ENCODE peak calls at places on chromosomes 16 and 17, in ten cellular contexts. One of them, this sample, is unnamed.

GRCh38 chr16:80583466-80583865 is 42.7 kb downstream of the DYNLRB2 start:
- DNase-seq in IMR-90: peak; percentile 59
- DNase-seq in left ventricle myocardium inferior: peak; percentile 19
- DNase-seq in esophagus squamous epithelium: no peak
- DNase-seq in cardiac muscle cell: peak; percentile 59
- DNase-seq in CD4-positive, alpha-beta T cell: no peak
- DNase-seq in GM12865: peak; percentile 68
- DNase-seq in body of pancreas: no peak
- DNase-seq in epithelial cell of esophagus: peak; percentile 5
- DNase-seq in AG04450: no peak
- DNase-seq in this sample: no peak

GRCh38 chr16:88810166-88810867 is 1.4 kb downstream of the APRT start:
- DNase-seq in epithelial cell of esophagus: peak; percentile 41
- DNase-seq in GM12865: peak; percentile 64
- DNase-seq in esophagus squamous epithelium: no peak
- DNase-seq in left ventricle myocardium inferior: no peak
- DNase-seq in cardiac muscle cell: no peak
- DNase-seq in AG04450: no peak
- DNase-seq in body of pancreas: no peak
- DNase-seq in IMR-90: no peak
- DNase-seq in CD4-positive, alpha-beta T cell: no peak
- DNase-seq in this sample: no peak

GRCh38 chr17:28950017-28950751 is 1.1 kb downstream of the PHF12 start:
- DNase-seq in body of pancreas: peak; percentile 51
- DNase-seq in AG04450: no peak
- DNase-seq in GM12865: peak; percentile 66
- DNase-seq in IMR-90: peak; percentile 39
- DNase-seq in cardiac muscle cell: peak; percentile 54
- DNase-seq in left ventricle myocardium inferior: peak; percentile 43
- DNase-seq in CD4-positive, alpha-beta T cell: peak; percentile 56
- DNase-seq in esophagus squamous epithelium: no peak
- DNase-seq in epithelial cell of esophagus: no peak
- DNase-seq in this sample: peak; percentile 32

GRCh38 chr16:5619314-5619713 is 521.7 kb upstream of the EEF2KMT start:
- DNase-seq in CD4-positive, alpha-beta T cell: no peak
- DNase-seq in epithelial cell of esophagus: no peak
- DNase-seq in left ventricle myocardium inferior: no peak
- DNase-seq in GM12865: no peak
- DNase-seq in esophagus squamous epithelium: no peak
- DNase-seq in body of pancreas: no peak
- DNase-seq in AG04450: no peak
- DNase-seq in IMR-90: no peak
- DNase-seq in cardiac muscle cell: no peak
- DNase-seq in this sample: no peak

GRCh38 chr17:72134560-72135399 is 14.0 kb downstream of the SOX9 start:
- DNase-seq in AG04450: no peak
- DNase-seq in CD4-positive, alpha-beta T cell: no peak
- DNase-seq in GM12865: no peak
- DNase-seq in body of pancreas: no peak
- DNase-seq in epithelial cell of esophagus: no peak
- DNase-seq in cardiac muscle cell: peak; percentile 58
- DNase-seq in esophagus squamous epithelium: no peak
- DNase-seq in left ventricle myocardium inferior: no peak
- DNase-seq in IMR-90: peak; percentile 82
- DNase-seq in this sample: no peak

GRCh38 chr16:46649571-46649970 is 28.4 kb upstream of the SHCBP1 start:
- DNase-seq in GM12865: no peak
- DNase-seq in CD4-positive, alpha-beta T cell: no peak
- DNase-seq in left ventricle myocardium inferior: peak; percentile 51
- DNase-seq in esophagus squamous epithelium: no peak
- DNase-seq in epithelial cell of esophagus: no peak
- DNase-seq in body of pancreas: peak; percentile 43
- DNase-seq in cardiac muscle cell: peak; percentile 70
- DNase-seq in AG04450: no peak
- DNase-seq in IMR-90: peak; percentile 51
- DNase-seq in this sample: no peak

GRCh38 chr17:12342609-12343248 is 322.1 kb downstream of the MAP2K4 start:
- DNase-seq in esophagus squamous epithelium: no peak
- DNase-seq in IMR-90: no peak
- DNase-seq in body of pancreas: no peak
- DNase-seq in left ventricle myocardium inferior: no peak
- DNase-seq in cardiac muscle cell: peak; percentile 2
- DNase-seq in AG04450: no peak
- DNase-seq in epithelial cell of esophagus: peak; percentile 5
- DNase-seq in CD4-positive, alpha-beta T cell: no peak
- DNase-seq in GM12865: peak; percentile 61
- DNase-seq in this sample: peak; percentile 52

GRCh38 chr16:23469814-23470213 is 16.8 kb upstream of the COG7 start:
- DNase-seq in IMR-90: peak; percentile 54
- DNase-seq in body of pancreas: peak; percentile 55
- DNase-seq in GM12865: no peak
- DNase-seq in cardiac muscle cell: peak; percentile 7
- DNase-seq in left ventricle myocardium inferior: no peak
- DNase-seq in esophagus squamous epithelium: no peak
- DNase-seq in AG04450: no peak
- DNase-seq in epithelial cell of esophagus: peak; percentile 88
- DNase-seq in CD4-positive, alpha-beta T cell: no peak
- DNase-seq in this sample: no peak

GRCh38 chr17:72022328-72022727 is 98.5 kb upstream of the SOX9 start:
- DNase-seq in epithelial cell of esophagus: no peak
- DNase-seq in left ventricle myocardium inferior: no peak
- DNase-seq in AG04450: no peak
- DNase-seq in CD4-positive, alpha-beta T cell: no peak
- DNase-seq in GM12865: peak; percentile 49
- DNase-seq in IMR-90: no peak
- DNase-seq in esophagus squamous epithelium: no peak
- DNase-seq in body of pancreas: no peak
- DNase-seq in cardiac muscle cell: no peak
- DNase-seq in this sample: no peak

GRCh38 chr16:59342669-59343068 is 608.6 kb upstream of the GOT2 start:
- DNase-seq in IMR-90: no peak
- DNase-seq in body of pancreas: no peak
- DNase-seq in GM12865: no peak
- DNase-seq in cardiac muscle cell: no peak
- DNase-seq in left ventricle myocardium inferior: no peak
- DNase-seq in esophagus squamous epithelium: no peak
- DNase-seq in epithelial cell of esophagus: peak; percentile 21
- DNase-seq in AG04450: no peak
- DNase-seq in CD4-positive, alpha-beta T cell: no peak
- DNase-seq in this sample: no peak

GRCh38 chr17:82257473-82257872 is 16.0 kb downstream of the CSNK1D start:
- DNase-seq in IMR-90: no peak
- DNase-seq in cardiac muscle cell: peak; percentile 47
- DNase-seq in GM12865: no peak
- DNase-seq in epithelial cell of esophagus: peak; percentile 56
- DNase-seq in esophagus squamous epithelium: no peak
- DNase-seq in body of pancreas: no peak
- DNase-seq in CD4-positive, alpha-beta T cell: peak; percentile 50
- DNase-seq in AG04450: no peak
- DNase-seq in left ventricle myocardium inferior: no peak
- DNase-seq in this sample: no peak

GRCh38 chr17:68801564-68801963 is 153.6 kb downstream of the ABCA8 start:
- DNase-seq in GM12865: no peak
- DNase-seq in epithelial cell of esophagus: no peak
- DNase-seq in left ventricle myocardium inferior: no peak
- DNase-seq in AG04450: no peak
- DNase-seq in esophagus squamous epithelium: no peak
- DNase-seq in CD4-positive, alpha-beta T cell: no peak
- DNase-seq in body of pancreas: no peak
- DNase-seq in IMR-90: no peak
- DNase-seq in cardiac muscle cell: no peak
- DNase-seq in this sample: no peak

GRCh38 chr17:50289268-50289667 is 15.0 kb downstream of the TMEM92 start:
- DNase-seq in epithelial cell of esophagus: peak; percentile 30
- DNase-seq in CD4-positive, alpha-beta T cell: no peak
- DNase-seq in body of pancreas: no peak
- DNase-seq in GM12865: no peak
- DNase-seq in AG04450: no peak
- DNase-seq in IMR-90: peak; percentile 77
- DNase-seq in esophagus squamous epithelium: no peak
- DNase-seq in left ventricle myocardium inferior: no peak
- DNase-seq in cardiac muscle cell: peak; percentile 51
- DNase-seq in this sample: no peak

GRCh38 chr16:87207509-87207908 is 109.7 kb downstream of the C16orf95 start:
- DNase-seq in cardiac muscle cell: peak; percentile 90
- DNase-seq in AG04450: peak; percentile 55
- DNase-seq in body of pancreas: no peak
- DNase-seq in CD4-positive, alpha-beta T cell: no peak
- DNase-seq in esophagus squamous epithelium: no peak
- DNase-seq in IMR-90: peak; percentile 81
- DNase-seq in epithelial cell of esophagus: peak; percentile 51
- DNase-seq in GM12865: no peak
- DNase-seq in left ventricle myocardium inferior: no peak
- DNase-seq in this sample: no peak

GRCh38 chr16:2490190-2491105 is 15.5 kb downstream of the TBC1D24 start:
- DNase-seq in epithelial cell of esophagus: no peak
- DNase-seq in IMR-90: no peak
- DNase-seq in cardiac muscle cell: no peak
- DNase-seq in body of pancreas: peak; percentile 10
- DNase-seq in AG04450: no peak
- DNase-seq in left ventricle myocardium inferior: no peak
- DNase-seq in esophagus squamous epithelium: no peak
- DNase-seq in CD4-positive, alpha-beta T cell: no peak
- DNase-seq in GM12865: no peak
- DNase-seq in this sample: no peak

GRCh38 chr16:68887107-68887506 is 43.8 kb downstream of the TANGO6 start:
- DNase-seq in GM12865: no peak
- DNase-seq in IMR-90: no peak
- DNase-seq in body of pancreas: no peak
- DNase-seq in left ventricle myocardium inferior: no peak
- DNase-seq in epithelial cell of esophagus: no peak
- DNase-seq in CD4-positive, alpha-beta T cell: no peak
- DNase-seq in AG04450: no peak
- DNase-seq in cardiac muscle cell: no peak
- DNase-seq in esophagus squamous epithelium: no peak
- DNase-seq in this sample: no peak

DNA sequence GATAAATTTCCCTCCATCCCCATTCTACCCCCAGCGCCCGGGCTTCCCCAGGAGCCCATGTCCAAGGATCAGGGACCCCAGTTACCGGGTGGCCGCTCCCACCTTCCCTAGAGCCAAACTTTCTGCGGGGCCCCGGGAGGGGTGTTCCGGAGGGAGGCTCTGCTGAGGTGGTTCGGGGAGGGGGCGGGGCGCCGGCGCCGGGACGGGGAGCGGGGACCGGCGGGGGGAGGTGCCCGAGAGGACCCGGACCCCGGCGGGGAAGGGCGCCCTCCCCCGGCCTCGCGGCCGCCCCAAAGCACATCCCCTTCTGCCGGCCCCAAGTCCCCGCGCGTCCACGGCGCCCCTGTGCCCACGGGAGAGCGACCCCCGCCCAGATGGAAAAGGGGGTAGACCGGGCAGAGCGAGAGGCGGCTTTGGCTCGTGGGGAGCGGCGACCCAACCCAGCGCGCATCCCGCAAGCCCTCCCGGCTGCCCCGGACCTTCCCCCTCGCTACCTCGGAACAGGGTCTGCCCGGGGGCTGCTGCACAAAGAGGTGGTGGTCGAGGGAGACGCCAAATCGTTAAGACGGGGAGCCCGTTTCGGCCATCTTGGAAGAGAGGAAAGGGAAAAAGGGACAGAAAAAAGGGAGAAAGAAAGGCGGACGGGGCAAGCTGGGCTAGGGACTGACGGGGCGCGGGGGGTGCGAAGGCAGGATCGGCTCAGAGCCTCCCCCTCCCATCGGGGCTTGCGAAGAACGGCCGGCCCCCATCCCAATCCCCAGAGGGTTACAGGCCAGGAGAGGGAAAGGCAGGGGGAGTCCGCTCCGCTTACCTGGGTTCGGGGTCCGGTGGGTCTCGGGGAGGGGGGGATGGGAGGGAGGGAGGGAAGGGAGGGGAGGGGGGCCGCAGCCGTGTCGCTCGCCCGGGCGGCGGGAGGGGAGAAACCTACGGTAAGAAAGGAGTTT is 479 bp downstream of the PCGF2 start:
- DNase-seq in cardiac muscle cell: peak; percentile 48
- DNase-seq in GM12865: peak; percentile 53
- DNase-seq in IMR-90: no peak
- DNase-seq in AG04450: no peak
- DNase-seq in CD4-positive, alpha-beta T cell: no peak
- DNase-seq in esophagus squamous epithelium: no peak
- DNase-seq in body of pancreas: no peak
- DNase-seq in epithelial cell of esophagus: no peak
- DNase-seq in left ventricle myocardium inferior: peak; percentile 64
- DNase-seq in this sample: peak; percentile 76
- TF ChIP-seq CTCF in cardiac muscle cell: no peak
- TF ChIP-seq CTCF in GM12865: peak; percentile 18
- TF ChIP-seq CTCF in IMR-90: no peak
- TF ChIP-seq CTCF in AG04450: no peak
- TF ChIP-seq CTCF in CD4-positive, alpha-beta T cell: no peak
- TF ChIP-seq CTCF in esophagus squamous epithelium: no peak
- TF ChIP-seq CTCF in body of pancreas: no peak
- TF ChIP-seq CTCF in epithelial cell of esophagus: no peak
- TF ChIP-seq CTCF in left ventricle myocardium inferior: peak; percentile 27
- TF ChIP-seq CTCF in this sample: peak; percentile 28

GRCh38 chr17:45316271-45317112 is at the start of gene MAP3K14:
- DNase-seq in esophagus squamous epithelium: no peak
- DNase-seq in epithelial cell of esophagus: peak; percentile 51
- DNase-seq in AG04450: no peak
- DNase-seq in CD4-positive, alpha-beta T cell: peak; percentile 68
- DNase-seq in GM12865: peak; percentile 84
- DNase-seq in IMR-90: peak; percentile 64
- DNase-seq in cardiac muscle cell: peak; percentile 82
- DNase-seq in left ventricle myocardium inferior: peak; percentile 80
- DNase-seq in body of pancreas: peak; percentile 75
- DNase-seq in this sample: peak; percentile 50
- TF ChIP-seq CTCF in esophagus squamous epithelium: peak; percentile 10
- TF ChIP-seq CTCF in epithelial cell of esophagus: no peak
- TF ChIP-seq CTCF in AG04450: peak; percentile 22
- TF ChIP-seq CTCF in CD4-positive, alpha-beta T cell: no peak
- TF ChIP-seq CTCF in GM12865: peak; percentile 8
- TF ChIP-seq CTCF in IMR-90: peak; percentile 24
- TF ChIP-seq CTCF in cardiac muscle cell: peak; percentile 22
- TF ChIP-seq CTCF in left ventricle myocardium inferior: peak; percentile 30
- TF ChIP-seq CTCF in body of pancreas: no peak
- TF ChIP-seq CTCF in this sample: peak; percentile 26

GRCh38 chr17:62692721-62693431 is 65.4 kb downstream of the MRC2 start:
- DNase-seq in IMR-90: no peak
- DNase-seq in CD4-positive, alpha-beta T cell: no peak
- DNase-seq in left ventricle myocardium inferior: no peak
- DNase-seq in GM12865: peak; percentile 18
- DNase-seq in epithelial cell of esophagus: no peak
- DNase-seq in body of pancreas: no peak
- DNase-seq in esophagus squamous epithelium: no peak
- DNase-seq in AG04450: no peak
- DNase-seq in cardiac muscle cell: peak; percentile 54
- DNase-seq in this sample: no peak
- TF ChIP-seq CTCF in IMR-90: peak; percentile 47
- TF ChIP-seq CTCF in CD4-positive, alpha-beta T cell: no peak
- TF ChIP-seq CTCF in left ventricle myocardium inferior: peak; percentile 51
- TF ChIP-seq CTCF in GM12865: peak; percentile 23
- TF ChIP-seq CTCF in epithelial cell of esophagus: peak; percentile 40
- TF ChIP-seq CTCF in body of pancreas: no peak
- TF ChIP-seq CTCF in esophagus squamous epithelium: peak; percentile 26
- TF ChIP-seq CTCF in AG04450: peak; percentile 61
- TF ChIP-seq CTCF in cardiac muscle cell: peak; percentile 61
- TF ChIP-seq CTCF in this sample: peak; percentile 14

DNA sequence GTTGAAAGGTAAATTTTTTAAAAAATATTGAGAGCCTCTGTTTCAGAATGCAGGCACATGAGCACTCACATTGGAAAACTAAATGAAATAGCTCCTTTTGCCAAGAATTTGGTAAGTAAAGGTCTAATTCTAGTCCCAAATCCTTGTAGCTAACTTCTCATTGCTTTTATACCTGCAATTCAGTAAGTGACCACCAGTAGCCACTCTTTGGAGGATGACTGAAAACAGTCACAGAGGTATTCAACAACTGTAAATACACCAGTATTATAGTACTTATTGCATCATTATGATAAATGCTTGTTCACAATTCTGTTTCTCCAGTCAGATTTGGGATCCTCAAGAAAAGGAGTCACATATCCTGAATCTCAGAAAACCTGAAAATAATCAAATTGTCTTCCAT is 562.4 kb upstream of the CDH11 start:
- DNase-seq in esophagus squamous epithelium: no peak
- DNase-seq in body of pancreas: no peak
- DNase-seq in IMR-90: no peak
- DNase-seq in CD4-positive, alpha-beta T cell: no peak
- DNase-seq in AG04450: no peak
- DNase-seq in epithelial cell of esophagus: no peak
- DNase-seq in cardiac muscle cell: no peak
- DNase-seq in GM12865: no peak
- DNase-seq in left ventricle myocardium inferior: no peak
- DNase-seq in this sample: no peak
- TF ChIP-seq CTCF in esophagus squamous epithelium: no peak
- TF ChIP-seq CTCF in body of pancreas: no peak
- TF ChIP-seq CTCF in IMR-90: no peak
- TF ChIP-seq CTCF in CD4-positive, alpha-beta T cell: no peak
- TF ChIP-seq CTCF in AG04450: peak; percentile 18
- TF ChIP-seq CTCF in epithelial cell of esophagus: no peak
- TF ChIP-seq CTCF in cardiac muscle cell: peak; percentile 21
- TF ChIP-seq CTCF in GM12865: peak; percentile 13
- TF ChIP-seq CTCF in left ventricle myocardium inferior: no peak
- TF ChIP-seq CTCF in this sample: no peak

This sample was measured in GM10248.